ENCODE peak calls at places on chromosome 21, in six cellular contexts. X is hepatocyte, T is body of pancreas, E is H9, O is mammary epithelial cell, G is heart left ventricle. L is an unnamed sample. For H3K4me1, the result is how much of the 10 kb centered on the place peaks cover.

GRCh38 chr21:34073749-34074282 is 438 bp downstream of the MRPS6 start:
- DNase-seq in O (no peak), T (no peak), X (peak), E (no peak), G (peak), L (peak)

GRCh38 chr21:16358784-16359183 is 629.0 kb downstream of the USP25 start:
- DNase-seq in O (no peak), T (no peak), E (no peak), G (no peak), X (no peak), L (no peak)

GRCh38 chr21:29367335-29367734 is 68.6 kb downstream of the BACH1 start:
- DNase-seq in X (no peak), E (no peak), T (no peak), O (no peak), G (no peak), L (no peak)

GRCh38 chr21:14716761-14717396 is 170.8 kb upstream of the SAMSN1 start:
- DNase-seq in E (no peak), X (no peak), T (no peak), G (no peak), O (no peak), L (no peak)

GRCh38 chr21:14862794-14863720 is 201.7 kb downstream of the NRIP1 start:
- DNase-seq in G (no peak), X (peak), O (no peak), T (no peak), E (no peak), L (no peak)

GRCh38 chr21:25385912-25386474 is 221.3 kb downstream of the MRPL39 start:
- DNase-seq in X (peak), E (peak), O (peak), T (peak), G (no peak), L (no peak)

GRCh38 chr21:44485254-44485793 is 30.0 kb downstream of the LRRC3 start:
- DNase-seq in O (no peak), G (no peak), E (peak), T (no peak), X (peak), L (no peak)

GRCh38 chr21:16424331-16424749 is 694.6 kb downstream of the USP25 start:
- DNase-seq in X (no peak), O (peak), T (no peak), G (no peak), E (no peak), L (no peak)

GRCh38 chr21:37936010-37936785 is 19.9 kb upstream of the KCNJ6 start:
- DNase-seq in O (no peak), T (no peak), G (no peak), E (no peak), X (no peak), L (no peak)

GRCh38 chr21:33334824-33335223 is 10.1 kb downstream of the IFNAR1 start:
- DNase-seq in E (no peak), X (no peak), O (no peak), T (no peak), G (no peak), L (no peak)

GRCh38 chr21:38869946-38870345 is 64.2 kb downstream of the ETS2 start:
- DNase-seq in T (no peak), X (peak), E (no peak), O (no peak), G (no peak), L (no peak)

GRCh38 chr21:31255846-31256395 is 88.1 kb downstream of the TIAM1 start:
- DNase-seq in X (no peak), G (no peak), E (no peak), T (no peak), O (no peak), L (no peak)

GRCh38 chr21:36845070-36845469 is 121.4 kb downstream of the HLCS start:
- DNase-seq in G (no peak), O (no peak), E (no peak), T (no peak), X (no peak), L (no peak)

GRCh38 chr21:22728091-22728490 is 1729.9 kb downstream of the NCAM2 start:
- DNase-seq in E (no peak), G (no peak), O (peak), T (no peak), X (no peak), L (no peak)

GRCh38 chr21:18298228-18298627 is 53.6 kb downstream of the CHODL start:
- DNase-seq in T (no peak), O (no peak), E (peak), X (no peak), G (no peak), L (no peak)

GRCh38 chr21:44328242-44328895 is 10.8 kb downstream of the CFAP410 start:
- DNase-seq in T (no peak), E (no peak), G (no peak), O (no peak), X (no peak), L (no peak)

GRCh38 chr21:28615276-28615675 is 377.4 kb downstream of the LTN1 start:
- DNase-seq in G (no peak), O (no peak), X (no peak), E (no peak), T (no peak), L (no peak)

GRCh38 chr21:17690078-17690494 is 77.4 kb upstream of the BTG3 start:
- DNase-seq in E (no peak), X (no peak), O (peak), T (no peak), G (no peak), L (no peak)

GRCh38 chr21:30710499-30710898 is 8.1 kb downstream of the KRTAP21-3 start:
- DNase-seq in X (no peak), G (no peak), T (no peak), O (peak), E (no peak), L (no peak)

GRCh38 chr21:39120876-39121599 is 62.2 kb downstream of the PSMG1 start:
- DNase-seq in G (no peak), E (no peak), O (no peak), X (no peak), T (no peak), L (no peak)

GRCh38 chr21:21907271-21907670 is 909.1 kb downstream of the NCAM2 start:
- DNase-seq in X (no peak), O (no peak), E (no peak), G (no peak), T (no peak), L (no peak)

GRCh38 chr21:41805643-41806042 is 38.8 kb upstream of the RIPK4 start:
- DNase-seq in E (no peak), O (no peak), G (no peak), T (no peak), X (no peak), L (no peak)

GRCh38 chr21:16124397-16125130 is 394.8 kb downstream of the USP25 start:
- DNase-seq in T (no peak), X (peak), G (no peak), E (no peak), O (peak), L (no peak)

GRCh38 chr21:16865612-16866011 is 647.2 kb upstream of the CXADR start:
- DNase-seq in G (no peak), X (no peak), E (no peak), O (no peak), T (no peak), L (no peak)

GRCh38 chr21:41653243-41653943 is 113.5 kb downstream of the RIPK4 start:
- DNase-seq in G (no peak), X (no peak), E (no peak), T (no peak), O (no peak), L (no peak)

GRCh38 chr21:40253112-40253511 is 385.9 kb downstream of the PCP4 start:
- DNase-seq in T (no peak), O (no peak), G (no peak), X (no peak), E (no peak), L (no peak)

GRCh38 chr21:38679531-38679930 is 126.2 kb upstream of the ETS2 start:
- DNase-seq in X (no peak), T (no peak), G (no peak), O (peak), E (no peak), L (no peak)

GRCh38 chr21:42607525-42608102 is 45.8 kb upstream of the PDE9A start:
- DNase-seq in T (no peak), X (no peak), E (no peak), O (no peak), G (no peak), L (no peak)

GRCh38 chr21:32315511-32316362 is 17.1 kb downstream of the MRAP start:
- DNase-seq in O (no peak), X (no peak), G (no peak), T (no peak), E (no peak), L (no peak)

GRCh38 chr21:39341249-39341923 is 7.5 kb downstream of the HMGN1 start:
- DNase-seq in T (no peak), E (no peak), O (no peak), G (no peak), X (no peak), L (no peak)

GRCh38 chr21:25422610-25423608 is 184.4 kb downstream of the MRPL39 start:
- DNase-seq in X (no peak), E (no peak), G (no peak), O (no peak), T (no peak), L (no peak)

GRCh38 chr21:29386803-29387202 is 88.1 kb downstream of the BACH1 start:
- DNase-seq in O (no peak), T (no peak), G (no peak), X (no peak), E (no peak), L (no peak)

GRCh38 chr21:39114871-39115658 is 68.2 kb downstream of the PSMG1 start:
- DNase-seq in G (no peak), O (peak), X (no peak), E (no peak), T (no peak), L (no peak)

GRCh38 chr21:43938751-43939442 is 73.2 kb upstream of the TRAPPC10 start:
- DNase-seq in G (peak), T (peak), E (peak), O (peak), X (peak), L (peak)

GRCh38 chr21:35206141-35207125 is 157.3 kb upstream of the RUNX1 start:
- DNase-seq in X (peak), T (no peak), G (peak), O (peak), E (peak), L (no peak)

GRCh38 chr21:35204850-35205564 is 155.9 kb upstream of the RUNX1 start:
- DNase-seq in G (peak), O (no peak), E (no peak), X (peak), T (peak), L (peak)

GRCh38 chr21:35202431-35202830 is 153.3 kb upstream of the RUNX1 start:
- DNase-seq in G (no peak), E (no peak), O (peak), T (no peak), X (no peak), L (no peak)

GRCh38 chr21:35203093-35204021 is 154.3 kb upstream of the RUNX1 start:
- DNase-seq in T (no peak), X (peak), O (no peak), E (no peak), G (peak), L (no peak)

DNA sequence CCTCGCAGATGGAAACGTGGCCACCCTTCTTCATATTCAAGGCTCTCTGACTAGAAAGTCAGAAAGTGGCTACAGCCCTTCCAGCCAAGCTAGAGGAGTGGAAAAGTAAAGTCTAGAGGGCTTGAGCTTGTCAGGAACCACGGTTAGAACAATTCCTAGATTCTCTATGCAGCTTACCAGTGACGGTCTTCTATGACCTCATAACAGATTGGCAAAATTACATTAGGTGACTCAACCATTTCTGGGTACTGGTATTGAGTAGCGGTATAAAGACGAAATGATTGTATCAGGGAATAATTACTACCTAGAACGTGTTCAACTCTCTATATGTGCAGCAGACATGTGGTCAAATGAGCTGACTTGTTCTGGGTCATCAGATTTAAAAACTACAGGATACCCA is 155.0 kb upstream of the RUNX1 start:
- DNase-seq in T (no peak), G (no peak), O (no peak), X (no peak), E (no peak), L (no peak)
- H3K27ac ChIP-seq in T (no peak), G (peak), O (no peak), X (peak), E (no peak), L (no peak)

DNA sequence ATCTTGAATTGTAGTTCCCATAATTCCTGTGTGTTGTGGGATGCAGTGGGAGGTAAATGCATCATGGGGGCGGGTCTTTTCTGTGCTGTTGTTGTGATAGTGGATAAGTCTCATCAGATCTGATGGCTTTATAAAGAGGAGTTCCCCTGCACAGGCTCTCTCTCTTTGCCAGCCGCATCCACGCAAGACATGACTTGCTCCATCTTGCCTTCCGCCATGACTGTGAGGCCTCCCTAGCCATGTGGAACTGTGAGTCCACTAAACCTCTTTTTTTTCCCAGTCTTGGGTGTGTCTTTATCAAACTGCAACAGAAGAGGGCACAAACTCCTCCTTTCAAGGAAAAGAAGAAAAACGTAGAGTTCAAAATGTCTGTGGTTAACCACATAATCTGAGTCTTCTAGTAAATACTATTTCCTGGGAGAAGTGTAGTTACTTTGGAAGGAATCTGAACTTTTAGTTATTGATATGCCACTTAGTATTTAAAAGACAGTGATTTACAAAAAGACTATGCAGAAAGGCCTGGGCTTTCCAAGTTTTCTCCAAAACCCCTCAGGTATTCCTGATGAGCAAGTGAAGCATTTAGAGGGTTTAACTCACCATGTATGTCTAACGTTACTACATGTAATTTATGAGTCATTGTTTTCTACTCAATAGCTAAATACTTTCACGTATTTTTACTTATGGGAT is 10.0 kb downstream of the ADAMTS1 start:
- DNase-seq in O (peak), E (no peak), G (peak), T (no peak), X (no peak), L (no peak)
- TF ChIP-seq CTCF in O (no peak), E (no peak), G (no peak), T (no peak), X (no peak), L (no peak)

DNA sequence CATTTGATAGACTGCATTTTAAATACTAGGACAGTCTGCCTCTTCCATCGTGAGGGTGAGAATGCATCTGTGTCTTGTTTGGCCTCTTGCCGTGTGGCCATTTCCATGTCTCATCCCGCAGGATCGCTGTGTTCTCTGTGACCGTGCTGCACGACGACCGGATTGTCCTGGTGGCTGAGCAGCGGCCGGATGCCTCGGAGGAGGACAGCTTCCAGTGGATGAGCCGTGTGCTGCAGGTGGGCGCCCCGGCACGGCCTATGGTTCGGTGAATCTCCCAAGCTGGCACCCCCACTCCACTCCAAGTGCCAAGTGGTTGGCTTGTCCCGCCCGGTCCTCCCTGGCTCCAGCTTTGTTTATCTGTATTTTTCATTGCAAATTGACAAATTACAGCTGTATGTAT is 55.2 kb downstream of the S100B start:
- DNase-seq in G (no peak), O (no peak), T (no peak), E (no peak), X (no peak), L (no peak)
- H3K4me1 ChIP-seq in G (under half), O (under half), T (under half), E (under half), X (under half), L (under half)

GRCh38 chr21:45492765-45493164 is 49.5 kb downstream of the SLC19A1 start:
- DNase-seq in G (no peak), T (no peak), X (no peak), O (no peak), E (no peak), L (no peak)

GRCh38 chr21:45491056-45491455 is 51.2 kb downstream of the SLC19A1 start:
- DNase-seq in G (no peak), X (no peak), O (no peak), T (no peak), E (no peak), L (no peak)

GRCh38 chr21:45490049-45490731 is 52.0 kb downstream of the SLC19A1 start:
- DNase-seq in G (no peak), T (no peak), X (no peak), E (no peak), O (no peak), L (no peak)

GRCh38 chr21:45493401-45494001 is 48.7 kb downstream of the SLC19A1 start:
- DNase-seq in G (no peak), O (no peak), E (no peak), X (no peak), T (no peak), L (no peak)

GRCh38 chr21:45491623-45492022 is 50.6 kb downstream of the SLC19A1 start:
- DNase-seq in G (no peak), E (no peak), O (no peak), X (no peak), T (no peak), L (no peak)
- H3K27ac ChIP-seq in G (no peak), E (no peak), O (no peak), X (no peak), T (no peak), L (no peak)

L was measured in heart right ventricle.